ENCODE peak calls at places on chromosomes 11 and 22, in four cellular contexts. A, M, W and G are unnamed samples.

GRCh38 chr11:1928891-1929541 is 9.5 kb downstream of the TNNT3 start:
- DNase-seq in A (no peak), M (no peak), W (no peak), G (no peak)

GRCh38 chr11:69333906-69334305 is 40.0 kb downstream of the MYEOV start:
- DNase-seq in A (no peak), W (no peak), M (no peak), G (no peak)

GRCh38 chr11:44527476-44527875 is 38.0 kb upstream of the CD82 start:
- DNase-seq in M (no peak), W (peak; percentile 6), A (no peak), G (no peak)

GRCh38 chr11:7600205-7600775 is 73.0 kb downstream of the CYB5R2 start:
- DNase-seq in M (peak; percentile 93), A (peak; percentile 66), W (peak; percentile 79), G (no peak)

GRCh38 chr22:37498289-37498909 is 12.2 kb upstream of the MFNG start:
- DNase-seq in M (no peak), W (no peak), A (no peak), G (no peak)

GRCh38 chr11:121930004-121930965 is 185.7 kb downstream of the BLID start:
- DNase-seq in A (no peak), W (peak; percentile 47), M (peak; percentile 51), G (no peak)

GRCh38 chr22:42553475-42554361 is at the start of gene SERHL2:
- DNase-seq in M (peak; percentile 74), W (peak; percentile 93), A (peak; percentile 77), G (peak; percentile 9)

GRCh38 chr11:77131560-77131959 is 3.5 kb downstream of the MYO7A start:
- DNase-seq in A (no peak), W (no peak), M (peak; percentile 28), G (no peak)

GRCh38 chr11:2777396-2777795 is 77.6 kb upstream of the KCNQ1OT1 start:
- DNase-seq in W (peak; percentile 42), M (peak; percentile 20), A (no peak), G (no peak)

GRCh38 chr22:35657571-35658312 is 9.5 kb downstream of the APOL6 start:
- DNase-seq in A (no peak), W (no peak), M (no peak), G (no peak)

GRCh38 chr22:35664955-35665577 is 16.8 kb downstream of the APOL6 start:
- DNase-seq in W (no peak), M (no peak), A (no peak), G (no peak)

GRCh38 chr22:35661377-35661937 is 13.2 kb downstream of the APOL6 start:
- DNase-seq in W (peak; percentile 73), A (no peak), M (peak; percentile 46), G (no peak)

GRCh38 chr22:35663371-35663770 is 15.1 kb downstream of the APOL6 start:
- DNase-seq in A (no peak), M (peak; percentile 64), W (peak; percentile 48), G (no peak)
- H3K4me3 ChIP-seq in A (no peak overlapping the region), M (peak overlapping the region; percentile 26), W (peak overlapping the region; percentile 60), G (no peak overlapping the region)

DNA sequence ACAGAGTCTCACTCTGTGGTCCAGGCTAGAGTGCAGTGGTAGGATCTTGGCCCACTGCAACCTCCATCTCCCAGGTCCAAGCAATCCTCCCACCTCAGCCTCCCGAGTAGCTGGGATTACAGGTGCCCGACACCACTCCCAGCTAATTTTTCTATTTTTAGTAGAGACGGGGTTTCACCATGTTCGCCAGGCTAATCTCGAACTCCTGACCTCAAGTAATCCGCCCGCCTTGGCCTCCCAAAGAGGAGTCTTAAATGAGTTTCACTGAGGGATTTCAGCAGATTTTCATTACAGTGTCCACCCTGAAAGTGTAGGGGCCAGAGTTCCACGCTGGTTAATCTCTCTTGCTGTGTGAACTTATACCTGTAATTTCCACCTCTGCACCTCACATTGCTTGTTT is 412 bp upstream of the RPS3 start:
- DNase-seq in W (no peak), A (no peak), M (no peak), G (no peak)
- H3K4me3 ChIP-seq in W (no peak overlapping the region), A (no peak overlapping the region), M (no peak overlapping the region), G (no peak overlapping the region)

DNA sequence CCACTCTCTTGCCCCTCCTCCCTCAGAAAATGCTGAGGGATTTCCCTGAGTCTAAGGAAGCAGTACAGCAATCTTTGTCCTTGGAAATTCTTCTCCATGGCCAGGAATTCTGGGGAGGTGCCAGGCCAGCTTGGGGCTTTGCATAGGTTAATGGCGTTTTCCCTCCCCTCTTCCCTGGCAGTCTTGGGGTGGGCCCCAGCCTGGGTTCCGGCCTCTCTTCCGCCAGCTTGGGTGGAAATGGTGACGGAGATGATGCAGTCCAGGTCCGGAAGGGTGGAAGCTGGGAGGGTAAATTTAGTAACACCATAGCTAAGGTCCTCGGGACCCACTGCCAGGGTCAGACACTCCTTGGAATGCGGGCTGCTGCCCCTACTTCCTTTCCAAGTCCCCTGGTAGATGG is 5.0 kb downstream of the PHLDB1 start:
- DNase-seq in W (peak; percentile 59), M (peak; percentile 73), A (no peak), G (no peak)
- H3K4me3 ChIP-seq in W (peak overlapping the region; percentile 59), M (peak overlapping the region; percentile 35), A (no peak overlapping the region), G (no peak overlapping the region)

GRCh38 chr22:30435674-30436126 is 10.1 kb downstream of the MTFP1 start:
- DNase-seq in A (no peak), M (no peak), W (no peak), G (no peak)
- H3K4me3 ChIP-seq in A (no peak overlapping the region), M (no peak overlapping the region), W (no peak overlapping the region), G (no peak overlapping the region)

GRCh38 chr11:111981270-111981669 is 43.9 kb upstream of the DLAT start:
- DNase-seq in M (no peak), A (no peak), W (no peak), G (no peak)

GRCh38 chr11:111982019-111982464 is 43.2 kb upstream of the DLAT start:
- DNase-seq in W (peak; percentile 61), A (peak; percentile 60), M (peak; percentile 53), G (no peak)

GRCh38 chr11:111982532-111983186 is 42.5 kb upstream of the DLAT start:
- DNase-seq in A (no peak), M (no peak), W (no peak), G (no peak)

GRCh38 chr11:111986589-111986988 is 38.6 kb upstream of the DLAT start:
- DNase-seq in W (no peak), M (no peak), A (no peak), G (no peak)

GRCh38 chr11:111983187-111983986 is 41.8 kb upstream of the DLAT start:
- DNase-seq in M (no peak), W (no peak), A (no peak), G (no peak)
- H3K4me3 ChIP-seq in M (no peak overlapping the region), W (no peak overlapping the region), A (no peak overlapping the region), G (no peak overlapping the region)

GRCh38 chr11:73218830-73219215 is 742 bp downstream of the P2RY2 start:
- DNase-seq in M (no peak), W (no peak), A (no peak), G (no peak)
- H3K4me3 ChIP-seq in M (no peak overlapping the region), W (peak overlapping the region; percentile 77), A (peak overlapping the region; percentile 33), G (peak overlapping the region; percentile 39)

DNA sequence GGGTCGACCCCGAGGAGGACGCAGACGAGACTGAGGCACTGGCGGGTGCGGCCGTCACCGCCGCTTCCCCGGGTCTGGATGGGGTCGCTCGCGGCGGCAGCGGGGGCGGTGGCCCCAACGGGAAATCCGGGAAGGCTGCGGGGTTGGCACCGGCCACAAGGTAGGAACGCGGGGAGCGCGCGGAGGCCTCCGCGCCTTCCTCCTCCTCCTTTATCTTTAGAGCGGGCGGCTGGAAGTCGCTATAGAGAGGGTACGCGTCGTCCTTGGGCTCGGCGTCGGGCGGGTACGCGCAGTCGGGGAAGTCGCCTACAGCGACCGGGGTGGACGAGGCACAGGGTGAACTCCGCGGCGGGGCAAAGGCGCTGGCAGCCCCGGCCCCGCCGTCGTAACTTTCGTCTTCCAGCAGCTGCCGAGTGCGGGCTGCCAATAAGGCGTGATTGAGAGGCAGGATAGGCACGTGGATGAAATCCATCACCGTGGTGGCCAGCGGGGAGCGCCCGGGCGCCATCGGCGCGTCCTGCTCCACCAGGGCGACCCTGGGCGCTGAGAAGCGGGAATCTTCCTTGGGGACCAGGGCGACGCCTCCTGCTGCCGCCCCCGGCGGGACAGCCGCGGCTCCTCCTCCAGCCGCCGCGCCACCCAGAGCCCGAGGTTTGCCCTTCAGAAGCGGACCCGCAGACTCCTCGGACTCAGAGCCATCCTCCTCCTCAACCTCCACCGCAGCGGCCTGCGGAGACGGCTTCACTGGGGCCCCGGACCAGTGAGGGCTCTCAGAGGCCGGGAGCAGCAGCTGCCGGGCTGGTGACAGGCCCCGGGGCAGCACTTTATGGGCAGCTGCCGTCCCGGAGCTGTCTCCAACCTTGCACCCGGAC is 1.7 kb downstream of the PGR start:
- DNase-seq in M (no peak), A (peak; percentile 11), W (peak; percentile 14), G (no peak)
- H3K4me3 ChIP-seq in M (peak overlapping the region; percentile 54), A (peak overlapping the region; percentile 41), W (peak overlapping the region; percentile 70), G (peak overlapping the region; percentile 47)

GRCh38 chr11:73980001-73980960 is 2.4 kb downstream of the UCP2 start:
- DNase-seq in A (no peak), M (no peak), W (no peak), G (no peak)
- H3K4me3 ChIP-seq in A (no peak overlapping the region), M (no peak overlapping the region), W (no peak overlapping the region), G (no peak overlapping the region)